ENCODE peak calls at places on chromosomes 11 and 22, in seven cellular contexts. One of them, this sample, is unnamed.

GRCh38 chr11:88284306-88285057 is 53.1 kb downstream of the CTSC start:
- DNase-seq in H7: no peak
- DNase-seq in mesendoderm: no peak
- DNase-seq in foreskin fibroblast: no peak
- DNase-seq in endothelial cell: no peak
- DNase-seq in HT1080: no peak
- DNase-seq in SW 1271: no peak
- DNase-seq in this sample: no peak

GRCh38 chr11:33507967-33508366 is 192.7 kb downstream of the C11orf91 start:
- DNase-seq in HT1080: peak; percentile 49
- DNase-seq in H7: peak; percentile 14
- DNase-seq in mesendoderm: peak; percentile 69
- DNase-seq in endothelial cell: no peak
- DNase-seq in foreskin fibroblast: peak; percentile 52
- DNase-seq in SW 1271: no peak
- DNase-seq in this sample: peak; percentile 62

GRCh38 chr11:46127150-46127638 is 5.9 kb upstream of the PHF21A start:
- DNase-seq in foreskin fibroblast: peak; percentile 61
- DNase-seq in H7: no peak
- DNase-seq in HT1080: peak; percentile 91
- DNase-seq in SW 1271: peak; percentile 89
- DNase-seq in mesendoderm: peak; percentile 75
- DNase-seq in endothelial cell: no peak
- DNase-seq in this sample: peak; percentile 90

GRCh38 chr11:44266056-44266780 is 43.7 kb downstream of the ALX4 start:
- DNase-seq in HT1080: no peak
- DNase-seq in H7: peak; percentile 56
- DNase-seq in foreskin fibroblast: no peak
- DNase-seq in mesendoderm: peak; percentile 26
- DNase-seq in SW 1271: no peak
- DNase-seq in endothelial cell: no peak
- DNase-seq in this sample: no peak

GRCh38 chr11:128367573-128367972 is 219.8 kb downstream of the ETS1 start:
- DNase-seq in foreskin fibroblast: no peak
- DNase-seq in H7: no peak
- DNase-seq in HT1080: no peak
- DNase-seq in SW 1271: no peak
- DNase-seq in mesendoderm: no peak
- DNase-seq in endothelial cell: no peak
- DNase-seq in this sample: peak; percentile 13

GRCh38 chr22:23750374-23750743 is 553 bp downstream of the ZNF70 start:
- DNase-seq in mesendoderm: no peak
- DNase-seq in HT1080: no peak
- DNase-seq in H7: no peak
- DNase-seq in SW 1271: no peak
- DNase-seq in foreskin fibroblast: no peak
- DNase-seq in endothelial cell: no peak
- DNase-seq in this sample: no peak

GRCh38 chr11:115848080-115848479 is 343.9 kb upstream of the CADM1 start:
- DNase-seq in HT1080: no peak
- DNase-seq in mesendoderm: peak; percentile 35
- DNase-seq in SW 1271: no peak
- DNase-seq in H7: peak; percentile 21
- DNase-seq in endothelial cell: no peak
- DNase-seq in foreskin fibroblast: no peak
- DNase-seq in this sample: no peak

GRCh38 chr22:25928038-25928437 is 186.1 kb downstream of the MYO18B start:
- DNase-seq in foreskin fibroblast: no peak
- DNase-seq in endothelial cell: no peak
- DNase-seq in SW 1271: no peak
- DNase-seq in mesendoderm: peak; percentile 55
- DNase-seq in HT1080: no peak
- DNase-seq in H7: no peak
- DNase-seq in this sample: no peak

GRCh38 chr11:2113776-2114175 is 25.4 kb downstream of the IGF2 start:
- DNase-seq in foreskin fibroblast: no peak
- DNase-seq in HT1080: no peak
- DNase-seq in mesendoderm: no peak
- DNase-seq in H7: no peak
- DNase-seq in endothelial cell: no peak
- DNase-seq in SW 1271: no peak
- DNase-seq in this sample: no peak

GRCh38 chr11:128316541-128317206 is 270.7 kb downstream of the ETS1 start:
- DNase-seq in HT1080: no peak
- DNase-seq in endothelial cell: no peak
- DNase-seq in SW 1271: no peak
- DNase-seq in foreskin fibroblast: no peak
- DNase-seq in H7: no peak
- DNase-seq in mesendoderm: no peak
- DNase-seq in this sample: no peak

GRCh38 chr22:48923165-48923875 is 904.4 kb downstream of the BRD1 start:
- DNase-seq in HT1080: no peak
- DNase-seq in foreskin fibroblast: no peak
- DNase-seq in mesendoderm: no peak
- DNase-seq in H7: no peak
- DNase-seq in endothelial cell: no peak
- DNase-seq in SW 1271: no peak
- DNase-seq in this sample: no peak

GRCh38 chr22:36769541-36769940 is 6.4 kb downstream of the IFT27 start:
- DNase-seq in endothelial cell: no peak
- DNase-seq in H7: peak; percentile 19
- DNase-seq in HT1080: no peak
- DNase-seq in mesendoderm: no peak
- DNase-seq in foreskin fibroblast: no peak
- DNase-seq in SW 1271: no peak
- DNase-seq in this sample: no peak

GRCh38 chr11:39239553-39239952 is 2219.9 kb downstream of the LRRC4C start:
- DNase-seq in endothelial cell: no peak
- DNase-seq in H7: no peak
- DNase-seq in SW 1271: no peak
- DNase-seq in foreskin fibroblast: no peak
- DNase-seq in HT1080: no peak
- DNase-seq in mesendoderm: peak; percentile 1
- DNase-seq in this sample: peak; percentile 24

GRCh38 chr11:2390871-2391662 is 9.5 kb upstream of the TSSC4 start:
- DNase-seq in HT1080: peak; percentile 59
- DNase-seq in mesendoderm: peak; percentile 90
- DNase-seq in H7: peak; percentile 92
- DNase-seq in foreskin fibroblast: peak; percentile 65
- DNase-seq in endothelial cell: no peak
- DNase-seq in SW 1271: no peak
- DNase-seq in this sample: no peak

GRCh38 chr11:25566298-25567200 is 765.4 kb upstream of the ANO3 start:
- DNase-seq in foreskin fibroblast: no peak
- DNase-seq in HT1080: no peak
- DNase-seq in endothelial cell: no peak
- DNase-seq in H7: no peak
- DNase-seq in mesendoderm: no peak
- DNase-seq in SW 1271: no peak
- DNase-seq in this sample: peak; percentile 35

GRCh38 chr11:61888043-61888442 is 3.3 kb downstream of the FADS3 start:
- DNase-seq in foreskin fibroblast: peak; percentile 91
- DNase-seq in HT1080: peak; percentile 83
- DNase-seq in H7: no peak
- DNase-seq in SW 1271: peak; percentile 86
- DNase-seq in mesendoderm: peak; percentile 57
- DNase-seq in endothelial cell: no peak
- DNase-seq in this sample: peak; percentile 48

GRCh38 chr11:83026229-83026628 is 45.5 kb downstream of the RAB30 start:
- DNase-seq in HT1080: no peak
- DNase-seq in mesendoderm: no peak
- DNase-seq in endothelial cell: no peak
- DNase-seq in SW 1271: no peak
- DNase-seq in foreskin fibroblast: no peak
- DNase-seq in H7: no peak
- DNase-seq in this sample: no peak

GRCh38 chr11:33086017-33086416 is 46.6 kb downstream of the TCP11L1 start:
- DNase-seq in mesendoderm: no peak
- DNase-seq in HT1080: no peak
- DNase-seq in H7: no peak
- DNase-seq in foreskin fibroblast: no peak
- DNase-seq in endothelial cell: no peak
- DNase-seq in SW 1271: no peak
- DNase-seq in this sample: no peak

GRCh38 chr11:117606807-117607206 is 190.2 kb downstream of the DSCAML1 start:
- DNase-seq in HT1080: no peak
- DNase-seq in SW 1271: no peak
- DNase-seq in foreskin fibroblast: no peak
- DNase-seq in mesendoderm: no peak
- DNase-seq in endothelial cell: no peak
- DNase-seq in H7: no peak
- DNase-seq in this sample: no peak

GRCh38 chr22:48889887-48890692 is 937.6 kb downstream of the BRD1 start:
- DNase-seq in endothelial cell: no peak
- DNase-seq in H7: peak; percentile 42
- DNase-seq in foreskin fibroblast: no peak
- DNase-seq in SW 1271: no peak
- DNase-seq in HT1080: no peak
- DNase-seq in mesendoderm: no peak
- DNase-seq in this sample: no peak